ENCODE peak calls at places on chromosomes 4 and X, in eight cellular contexts. N, B, A, U, M, J, O and W are unnamed samples.

GRCh38 chr4:154595807-154596206 is 5.3 kb upstream of the FGA start:
- DNase-seq in O (no peak), J (no peak), N (peak), A (no peak), U (peak), B (no peak), M (no peak), W (no peak)

GRCh38 chr4:186204103-186204559 is 12.8 kb downstream of the CYP4V2 start:
- DNase-seq in A (no peak), M (no peak), B (peak), J (no peak), U (no peak), O (no peak), N (no peak), W (no peak)

GRCh38 chrX:154333116-154333515 is 37.5 kb downstream of the TKTL1 start:
- DNase-seq in A (no peak), B (no peak), O (no peak), M (no peak), U (no peak), N (no peak), J (no peak), W (no peak)

GRCh38 chr4:38781854-38782261 is 932 bp downstream of the TLR10 start:
- DNase-seq in M (peak), O (no peak), A (no peak), B (no peak), N (no peak), J (no peak), U (no peak), W (no peak)

GRCh38 chrX:82412851-82413250 is 1095.2 kb upstream of the POU3F4 start:
- DNase-seq in B (no peak), M (no peak), U (peak), O (no peak), A (no peak), J (no peak), N (no peak), W (no peak)

GRCh38 chr4:173289351-173289725 is 44.8 kb downstream of the HMGB2 start:
- DNase-seq in O (no peak), M (no peak), A (no peak), B (no peak), J (no peak), U (no peak), N (no peak), W (no peak)

GRCh38 chrX:57044226-57044625 is 48.9 kb upstream of the SPIN3 start:
- DNase-seq in O (no peak), M (no peak), A (no peak), B (no peak), U (peak), J (no peak), N (no peak), W (no peak)

GRCh38 chrX:50198348-50198747 is 2.5 kb downstream of the AKAP4 start:
- DNase-seq in O (no peak), A (no peak), U (no peak), M (no peak), B (no peak), J (no peak), N (no peak), W (no peak)

GRCh38 chr4:153521995-153522799 is 56.0 kb downstream of the TMEM131L start:
- DNase-seq in J (no peak), O (no peak), A (no peak), U (no peak), B (no peak), M (peak), N (no peak), W (no peak)

GRCh38 chrX:120308558-120308957 is 2.7 kb downstream of the TMEM255A start:
- DNase-seq in N (no peak), B (peak), U (no peak), J (no peak), M (no peak), A (no peak), O (no peak), W (no peak)

GRCh38 chr4:101753702-101754101 is 36.8 kb upstream of the BANK1 start:
- DNase-seq in J (no peak), M (no peak), N (peak), B (peak), A (no peak), U (no peak), O (no peak), W (no peak)

DNA sequence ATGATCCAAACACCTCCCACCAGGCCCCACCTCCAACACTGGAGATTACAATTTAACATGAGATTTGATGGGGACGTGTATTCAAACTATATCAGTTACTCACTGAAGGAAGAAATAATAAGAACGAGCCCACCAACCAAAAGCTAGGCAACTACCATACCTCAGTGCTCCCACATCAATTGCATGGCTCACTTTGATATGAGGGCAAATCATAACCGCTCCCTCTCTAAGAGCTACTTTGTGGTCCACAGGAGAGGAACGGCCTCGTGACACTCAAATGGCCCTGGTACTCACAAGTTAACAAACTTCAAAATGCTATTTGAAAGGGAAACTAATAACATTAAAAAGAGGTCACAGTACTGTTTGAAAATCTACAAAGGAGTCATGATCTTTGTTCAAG is 170.7 kb upstream of the SLC7A11 start:
- DNase-seq in A (no peak), B (no peak), M (no peak), J (no peak), N (no peak), U (no peak), O (no peak), W (no peak)
- TF ChIP-seq CTCF in A (no peak), B (no peak), M (no peak), J (no peak), N (no peak), U (no peak), O (no peak), W (no peak)

GRCh38 chr4:89486042-89486441 is 178.4 kb upstream of the GPRIN3 start:
- DNase-seq in O (no peak), A (no peak), N (peak), U (peak), J (no peak), M (no peak), B (peak), W (peak)

GRCh38 chr4:89486673-89487072 is 179.1 kb upstream of the GPRIN3 start:
- DNase-seq in O (no peak), A (no peak), J (no peak), N (no peak), M (no peak), B (no peak), U (no peak), W (no peak)

GRCh38 chr4:89482926-89483595 is 175.5 kb upstream of the GPRIN3 start:
- DNase-seq in A (no peak), O (no peak), B (peak), U (peak), M (no peak), N (peak), J (no peak), W (no peak)

GRCh38 chr4:89482248-89482647 is 174.6 kb upstream of the GPRIN3 start:
- DNase-seq in U (peak), B (peak), O (peak), A (no peak), M (no peak), N (peak), J (no peak), W (peak)
- TF ChIP-seq CTCF in U (peak), B (peak), O (peak), A (no peak), M (peak), N (peak), J (no peak), W (peak)

GRCh38 chr4:82005153-82005552 is 368.6 kb downstream of the HNRNPD start:
- DNase-seq in N (no peak), O (no peak), B (peak), U (peak), A (no peak), J (no peak), M (no peak), W (no peak)
- TF ChIP-seq CTCF in N (no peak), O (no peak), B (no peak), U (no peak), A (no peak), J (no peak), M (no peak), W (no peak)

DNA sequence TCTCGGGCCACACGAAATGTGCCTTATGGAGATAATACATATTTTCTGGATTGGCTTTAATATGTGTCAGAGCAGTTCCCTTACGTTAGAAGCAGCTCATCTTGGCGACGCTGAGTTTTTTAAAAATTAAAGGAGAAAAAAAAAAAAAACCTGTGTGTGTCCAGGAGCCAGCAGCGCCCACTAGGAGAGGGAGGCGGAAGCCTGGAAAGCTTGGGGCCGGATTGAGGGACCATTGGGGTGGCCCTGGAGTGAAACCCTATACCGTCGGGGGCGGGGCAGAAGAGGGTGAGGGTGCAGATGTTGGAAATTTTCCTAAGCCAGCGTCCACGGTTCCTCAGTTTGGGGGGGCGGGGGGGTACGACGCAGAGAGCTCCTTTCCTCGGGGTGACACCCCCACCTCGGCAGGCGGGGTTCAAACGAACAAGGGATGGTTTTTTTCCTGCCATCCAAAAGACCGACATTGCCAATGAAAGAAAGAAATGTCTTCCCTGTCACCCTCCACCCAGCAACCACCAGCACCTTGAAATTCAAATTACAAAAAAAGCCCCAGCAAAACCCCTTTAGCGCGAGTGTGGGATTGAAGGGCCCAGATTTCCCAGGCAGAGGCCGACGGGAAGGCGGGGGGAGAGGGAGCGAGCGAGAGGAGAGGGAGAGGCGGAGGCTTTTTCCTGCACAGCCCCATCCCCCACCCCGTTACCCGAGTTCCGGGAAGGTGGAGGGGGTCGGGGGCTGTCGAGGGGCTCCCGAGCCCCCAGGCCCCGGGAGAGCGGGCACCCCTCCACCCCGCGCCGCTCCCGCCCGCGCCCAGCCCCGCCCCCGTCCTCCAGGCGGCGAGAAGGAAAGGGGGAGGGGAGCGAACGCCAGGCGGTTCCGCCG is 868 bp downstream of the SMARCA1 start:
- DNase-seq in A (peak), O (peak), U (peak), B (peak), M (no peak), N (peak), J (peak), W (peak)
- TF ChIP-seq CTCF in A (no peak), O (no peak), U (no peak), B (peak), M (no peak), N (no peak), J (no peak), W (no peak)

GRCh38 chr4:94574616-94575015 is 122.9 kb downstream of the PDLIM5 start:
- DNase-seq in O (no peak), J (no peak), A (no peak), U (no peak), N (no peak), M (no peak), B (no peak), W (no peak)

GRCh38 chr4:94571720-94572119 is 120.0 kb downstream of the PDLIM5 start:
- DNase-seq in U (no peak), B (no peak), A (no peak), O (no peak), N (no peak), M (no peak), J (no peak), W (no peak)

GRCh38 chr4:94574050-94574449 is 122.3 kb downstream of the PDLIM5 start:
- DNase-seq in J (no peak), A (no peak), B (no peak), O (no peak), M (no peak), U (no peak), N (no peak), W (no peak)

GRCh38 chr4:94570558-94570957 is 118.8 kb downstream of the PDLIM5 start:
- DNase-seq in A (no peak), O (no peak), N (peak), U (no peak), J (no peak), B (no peak), M (no peak), W (no peak)

DNA sequence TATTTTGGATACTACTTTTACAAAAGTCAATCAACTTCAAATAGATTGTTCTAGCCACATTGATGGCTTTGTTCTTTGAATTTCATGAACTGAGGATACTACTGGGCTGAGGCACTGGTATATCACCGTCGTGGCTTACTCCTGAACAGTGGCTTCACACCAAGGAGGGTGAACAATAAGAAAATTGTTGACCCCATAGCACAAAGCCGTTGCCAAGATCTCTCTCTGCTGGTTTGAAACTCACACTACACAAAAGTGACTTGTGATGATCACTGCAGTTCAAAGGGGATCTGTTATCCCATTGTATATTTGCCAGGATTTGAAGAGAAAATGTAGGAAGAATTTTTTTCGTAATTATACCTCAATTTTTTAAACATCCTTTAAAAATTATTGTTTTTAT is 119.6 kb downstream of the PDLIM5 start:
- DNase-seq in A (no peak), N (no peak), J (no peak), M (no peak), O (no peak), B (no peak), U (no peak), W (no peak)
- TF ChIP-seq CTCF in A (no peak), N (no peak), J (no peak), M (no peak), O (no peak), B (no peak), U (no peak), W (no peak)

GRCh38 chrX:133323450-133323849 is 91.8 kb downstream of the GPC4 start:
- DNase-seq in A (no peak), J (no peak), B (no peak), O (no peak), M (no peak), U (no peak), N (no peak), W (no peak)

GRCh38 chrX:133325422-133325821 is 89.9 kb downstream of the GPC4 start:
- DNase-seq in A (no peak), B (no peak), U (peak), J (no peak), O (no peak), N (no peak), M (no peak), W (no peak)

GRCh38 chrX:133321441-133321840 is 93.8 kb downstream of the GPC4 start:
- DNase-seq in A (no peak), N (no peak), M (no peak), B (no peak), J (no peak), O (no peak), U (peak), W (no peak)
- TF ChIP-seq CTCF in A (no peak), N (no peak), M (no peak), B (no peak), J (no peak), O (no peak), U (no peak), W (no peak)

DNA sequence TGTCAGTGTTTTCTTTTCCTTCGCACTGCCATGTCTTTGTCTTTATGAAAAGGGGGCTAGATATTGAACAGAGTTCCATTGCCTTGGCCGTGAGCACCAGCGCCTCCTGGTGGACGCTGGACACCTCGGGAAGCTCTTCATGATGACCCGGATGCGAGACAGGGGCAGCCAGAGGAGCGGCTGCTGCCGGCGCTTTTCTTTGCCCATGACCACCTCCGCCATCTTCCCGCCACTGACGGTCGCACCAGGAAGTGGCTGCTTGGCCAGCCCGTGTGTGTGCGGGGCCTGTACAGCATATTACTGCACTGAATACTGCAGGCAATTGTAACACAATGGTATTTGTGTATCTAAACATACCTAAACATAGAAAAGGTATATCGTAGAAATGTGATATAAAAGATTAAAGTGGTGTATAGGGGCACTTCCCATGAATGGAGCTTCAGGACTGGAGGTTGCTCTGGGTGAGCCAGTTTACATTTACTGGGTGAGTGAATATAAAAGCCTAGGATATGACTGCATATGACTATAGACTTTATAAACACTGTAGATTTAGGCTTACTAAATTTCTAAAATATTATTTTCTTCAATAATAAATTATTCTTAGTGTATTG is 15.8 kb upstream of the GRIA2 start:
- DNase-seq in U (peak), B (peak), A (peak), O (peak), J (no peak), M (no peak), N (peak), W (peak)
- TF ChIP-seq CTCF in U (peak), B (peak), A (peak), O (peak), J (no peak), M (peak), N (peak), W (peak)

GRCh38 chr4:71497078-71497477 is 158.3 kb downstream of the SLC4A4 start:
- DNase-seq in M (no peak), N (no peak), O (no peak), A (no peak), U (no peak), B (no peak), J (no peak), W (no peak)

GRCh38 chr4:71495454-71495853 is 156.6 kb downstream of the SLC4A4 start:
- DNase-seq in N (no peak), A (no peak), O (no peak), B (no peak), J (no peak), U (peak), M (no peak), W (no peak)

GRCh38 chr4:71498624-71499023 is 159.8 kb downstream of the SLC4A4 start:
- DNase-seq in A (no peak), M (no peak), O (no peak), B (no peak), J (no peak), N (no peak), U (no peak), W (no peak)

GRCh38 chr4:71498002-71498401 is 159.2 kb downstream of the SLC4A4 start:
- DNase-seq in A (no peak), N (peak), O (no peak), J (no peak), M (no peak), U (peak), B (peak), W (no peak)

GRCh38 chr4:71494539-71494938 is 155.7 kb downstream of the SLC4A4 start:
- DNase-seq in U (peak), J (no peak), A (no peak), M (no peak), N (no peak), O (no peak), B (no peak), W (no peak)
- TF ChIP-seq CTCF in U (peak), J (no peak), A (no peak), M (no peak), N (no peak), O (no peak), B (no peak), W (no peak)

GRCh38 chr4:160811956-160812355 is 1351.8 kb downstream of the FSTL5 start:
- DNase-seq in N (no peak), B (no peak), J (no peak), A (no peak), O (no peak), M (no peak), U (no peak), W (no peak)
- TF ChIP-seq CTCF in N (no peak), B (no peak), J (no peak), A (no peak), O (no peak), M (no peak), U (no peak), W (no peak)

GRCh38 chr4:2964077-2964471 is 703 bp downstream of the GRK4 start:
- DNase-seq in A (peak), M (no peak), J (no peak), B (no peak), O (no peak), N (no peak), U (no peak), W (no peak)

GRCh38 chr4:2962614-2963184 is 507 bp downstream of the NOP14 start:
- DNase-seq in A (no peak), N (peak), J (no peak), U (peak), B (peak), O (no peak), M (no peak), W (no peak)

GRCh38 chr4:2965262-2965661 is 1.9 kb downstream of the GRK4 start:
- DNase-seq in J (no peak), O (no peak), U (no peak), A (no peak), N (no peak), B (no peak), M (no peak), W (no peak)

GRCh38 chr4:2962099-2962455 is 1.1 kb downstream of the NOP14 start:
- DNase-seq in M (no peak), J (no peak), A (no peak), U (no peak), O (no peak), N (no peak), B (no peak), W (peak)

DNA sequence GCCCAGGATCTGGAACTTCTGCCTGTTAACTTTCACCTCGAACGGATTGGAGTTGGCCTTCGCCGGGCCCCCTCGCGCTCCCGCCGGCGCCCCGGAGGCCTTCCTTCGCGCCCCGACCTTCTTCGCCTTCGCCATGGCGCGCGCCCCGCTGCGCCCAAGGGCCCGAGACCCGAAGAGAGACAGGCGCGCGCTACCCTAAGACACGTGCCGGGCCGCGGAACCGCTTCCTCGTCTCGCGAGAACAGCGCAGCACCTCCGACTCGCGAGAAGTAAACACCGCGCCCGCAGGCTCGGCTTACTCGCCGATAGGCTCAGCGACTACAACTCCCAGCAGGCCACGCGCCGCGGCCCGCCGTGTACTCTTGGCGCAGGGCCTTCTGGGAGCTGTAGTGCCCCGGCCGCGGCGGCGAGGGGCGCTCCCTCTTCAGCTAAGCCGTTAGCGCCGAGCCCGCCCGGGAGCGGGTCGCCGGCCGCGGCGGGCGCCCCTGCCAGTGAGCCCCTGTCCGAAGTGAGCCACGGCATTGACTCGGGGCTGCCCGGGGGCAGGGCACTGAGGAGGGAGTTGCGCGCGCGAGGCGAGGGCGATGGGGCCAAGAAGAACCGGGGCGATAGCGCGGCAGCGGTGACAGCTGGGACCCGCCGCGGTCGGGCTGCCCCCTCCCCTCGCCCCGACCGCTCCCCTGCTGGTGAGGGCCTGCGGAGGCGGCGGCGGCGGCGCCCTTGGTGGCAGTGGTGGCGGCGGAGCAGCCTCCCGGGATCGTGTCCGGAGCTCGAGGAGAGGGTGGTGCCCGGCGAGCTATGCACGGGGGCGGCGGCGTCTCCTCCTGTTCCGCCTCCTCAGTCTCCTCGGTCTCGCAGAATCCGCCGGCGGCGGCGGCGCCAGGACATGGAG is at the start of the genes GRK4 and NOP14:
- DNase-seq in O (peak), U (peak), J (peak), B (peak), N (peak), M (peak), A (peak), W (peak)
- TF ChIP-seq CTCF in O (peak), U (peak), J (peak), B (no peak), N (no peak), M (peak), A (no peak), W (no peak)